ENCODE peak calls at places on chromosomes 13 and 19, in eight cellular contexts. One of them, this sample, is unnamed.

GRCh38 chr19:48348039-48348438 is 15.7 kb downstream of the TMEM143 start:
- DNase-seq in breast epithelium: no peak
- DNase-seq in lung: no peak
- DNase-seq in ascending aorta: no peak
- DNase-seq in heart left ventricle: no peak
- DNase-seq in pancreas: no peak
- DNase-seq in Peyer's patch: no peak
- DNase-seq in left ventricle myocardium inferior: no peak
- DNase-seq in this sample: no peak

GRCh38 chr19:28971011-28971410 is 241.9 kb downstream of the UQCRFS1 start:
- DNase-seq in breast epithelium: no peak
- DNase-seq in lung: no peak
- DNase-seq in ascending aorta: no peak
- DNase-seq in heart left ventricle: no peak
- DNase-seq in pancreas: no peak
- DNase-seq in Peyer's patch: no peak
- DNase-seq in left ventricle myocardium inferior: no peak
- DNase-seq in this sample: no peak

GRCh38 chr19:11418518-11419506 is at the start of gene RGL3:
- DNase-seq in breast epithelium: no peak
- DNase-seq in lung: peak; percentile 44
- DNase-seq in ascending aorta: no peak
- DNase-seq in heart left ventricle: peak; percentile 81
- DNase-seq in pancreas: peak; percentile 73
- DNase-seq in Peyer's patch: no peak
- DNase-seq in left ventricle myocardium inferior: peak; percentile 67
- DNase-seq in this sample: no peak

GRCh38 chr19:39765091-39766076 is 13.3 kb upstream of the LEUTX start:
- DNase-seq in breast epithelium: no peak
- DNase-seq in lung: peak; percentile 41
- DNase-seq in ascending aorta: no peak
- DNase-seq in heart left ventricle: no peak
- DNase-seq in pancreas: peak; percentile 28
- DNase-seq in Peyer's patch: no peak
- DNase-seq in left ventricle myocardium inferior: no peak
- DNase-seq in this sample: no peak

GRCh38 chr19:55146648-55147218 is 2.3 kb downstream of the TNNT1 start:
- DNase-seq in breast epithelium: no peak
- DNase-seq in lung: no peak
- DNase-seq in ascending aorta: no peak
- DNase-seq in heart left ventricle: peak; percentile 60
- DNase-seq in pancreas: no peak
- DNase-seq in Peyer's patch: no peak
- DNase-seq in left ventricle myocardium inferior: no peak
- DNase-seq in this sample: no peak

GRCh38 chr13:108195146-108195545 is 20.2 kb downstream of the LIG4 start:
- DNase-seq in breast epithelium: no peak
- DNase-seq in lung: no peak
- DNase-seq in ascending aorta: no peak
- DNase-seq in heart left ventricle: no peak
- DNase-seq in pancreas: no peak
- DNase-seq in Peyer's patch: no peak
- DNase-seq in left ventricle myocardium inferior: no peak
- DNase-seq in this sample: no peak

GRCh38 chr13:51697181-51697580 is 106.8 kb downstream of the DHRS12 start:
- DNase-seq in breast epithelium: no peak
- DNase-seq in lung: no peak
- DNase-seq in ascending aorta: no peak
- DNase-seq in heart left ventricle: no peak
- DNase-seq in pancreas: no peak
- DNase-seq in Peyer's patch: no peak
- DNase-seq in left ventricle myocardium inferior: no peak
- DNase-seq in this sample: no peak

GRCh38 chr19:10552596-10553053 is 8.9 kb downstream of the ATG4D start:
- DNase-seq in breast epithelium: no peak
- DNase-seq in lung: no peak
- DNase-seq in ascending aorta: no peak
- DNase-seq in heart left ventricle: no peak
- DNase-seq in pancreas: no peak
- DNase-seq in Peyer's patch: peak; percentile 77
- DNase-seq in left ventricle myocardium inferior: no peak
- DNase-seq in this sample: no peak

DNA sequence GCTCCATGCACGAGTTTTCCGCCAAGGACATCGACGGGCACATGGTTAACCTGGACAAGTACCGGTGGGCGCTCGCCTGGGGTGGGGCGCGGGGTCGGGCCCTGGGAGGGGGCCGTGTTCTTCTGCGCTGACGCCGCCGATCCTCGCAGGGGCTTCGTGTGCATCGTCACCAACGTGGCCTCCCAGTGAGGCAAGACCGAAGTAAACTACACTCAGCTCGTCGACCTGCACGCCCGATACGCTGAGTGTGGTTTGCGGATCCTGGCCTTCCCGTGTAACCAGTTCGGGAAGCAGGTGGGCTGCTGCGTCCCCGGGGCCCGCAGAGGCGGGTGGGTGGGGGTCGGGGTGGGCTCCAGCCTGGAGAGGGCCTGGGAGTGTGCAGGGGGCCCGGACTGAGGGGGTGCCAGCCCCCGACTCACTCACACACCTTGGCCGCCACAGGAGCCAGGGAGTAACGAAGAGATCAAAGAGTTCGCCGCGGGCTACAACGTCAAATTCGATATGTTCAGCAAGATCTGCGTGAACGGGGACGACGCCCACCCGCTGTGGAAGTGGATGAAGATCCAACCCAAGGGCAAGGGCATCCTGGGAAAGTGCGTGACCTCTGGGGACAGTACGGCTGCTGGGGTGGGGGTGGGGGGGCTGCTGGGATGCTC is 1.6 kb downstream of the GPX4 start:
- DNase-seq in breast epithelium: no peak
- DNase-seq in lung: no peak
- DNase-seq in ascending aorta: no peak
- DNase-seq in heart left ventricle: no peak
- DNase-seq in pancreas: peak; percentile 62
- DNase-seq in Peyer's patch: no peak
- DNase-seq in left ventricle myocardium inferior: no peak
- DNase-seq in this sample: no peak
- H3K4me3 ChIP-seq in breast epithelium: peak overlapping the region; percentile 88
- H3K4me3 ChIP-seq in lung: peak overlapping the region; percentile 82
- H3K4me3 ChIP-seq in ascending aorta: peak overlapping the region; percentile 93
- H3K4me3 ChIP-seq in heart left ventricle: peak overlapping the region; percentile 90
- H3K4me3 ChIP-seq in pancreas: peak overlapping the region; percentile 81
- H3K4me3 ChIP-seq in Peyer's patch: peak overlapping the region; percentile 97
- H3K4me3 ChIP-seq in left ventricle myocardium inferior: peak overlapping the region; percentile 95
- H3K4me3 ChIP-seq in this sample: peak overlapping the region; percentile 57

DNA sequence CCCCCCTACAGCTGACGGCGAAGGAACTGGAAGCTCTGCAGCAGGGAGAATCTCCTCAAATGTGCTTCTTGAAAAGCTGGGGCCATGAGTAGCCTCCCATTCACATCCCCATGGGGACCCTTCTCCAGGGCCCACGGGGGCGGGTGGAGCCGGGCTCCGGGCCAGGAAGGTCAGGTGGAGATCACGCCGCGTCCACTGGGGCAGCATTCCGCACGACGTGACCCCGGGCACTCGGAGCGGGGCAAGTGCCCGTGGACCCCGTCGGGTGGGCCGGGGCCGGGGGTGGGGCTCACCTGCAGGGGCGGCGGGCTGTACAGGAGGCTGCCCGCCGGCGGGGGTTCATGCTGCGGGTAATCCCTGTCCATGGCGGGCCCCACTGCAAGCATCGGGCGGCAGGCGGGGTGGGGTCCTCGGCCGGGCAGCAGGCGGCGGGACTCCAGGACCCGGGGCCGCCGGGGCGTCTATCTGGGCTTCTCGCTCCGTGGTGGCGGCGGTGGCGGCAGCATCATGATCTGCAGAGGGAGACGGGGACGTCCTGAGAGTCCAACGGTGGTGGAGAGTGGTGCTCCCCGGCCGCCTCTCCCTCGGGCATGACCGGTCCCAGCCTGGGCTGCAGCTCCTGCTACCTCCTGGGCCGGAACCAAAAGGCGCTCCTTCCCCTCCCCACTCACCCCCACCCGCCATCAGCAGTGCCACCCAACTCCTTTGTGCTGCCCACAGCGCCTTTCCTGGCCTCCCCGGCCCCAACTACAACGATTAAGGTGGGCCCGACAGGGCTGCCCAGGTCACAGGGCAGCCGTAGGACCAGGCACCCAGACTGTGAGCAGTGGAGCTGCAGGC is 20.0 kb downstream of the SBNO2 start:
- DNase-seq in breast epithelium: no peak
- DNase-seq in lung: no peak
- DNase-seq in ascending aorta: no peak
- DNase-seq in heart left ventricle: no peak
- DNase-seq in pancreas: peak; percentile 35
- DNase-seq in Peyer's patch: no peak
- DNase-seq in left ventricle myocardium inferior: no peak
- DNase-seq in this sample: no peak
- H3K4me1 ChIP-seq in breast epithelium: peaks cover 30% of the 10 kb centered on the region
- H3K4me1 ChIP-seq in lung: no peaks in the 10 kb centered on the region
- H3K4me1 ChIP-seq in ascending aorta: peaks cover 42% of the 10 kb centered on the region
- H3K4me1 ChIP-seq in heart left ventricle: peaks cover 53% of the 10 kb centered on the region
- H3K4me1 ChIP-seq in pancreas: no peaks in the 10 kb centered on the region
- H3K4me1 ChIP-seq in Peyer's patch: no peaks in the 10 kb centered on the region
- H3K4me1 ChIP-seq in left ventricle myocardium inferior: peaks cover 69% of the 10 kb centered on the region
- H3K4me1 ChIP-seq in this sample: peaks cover 70% of the 10 kb centered on the region

GRCh38 chr19:30690935-30691505 is 318.8 kb downstream of the ZNF536 start:
- DNase-seq in breast epithelium: no peak
- DNase-seq in lung: no peak
- DNase-seq in ascending aorta: no peak
- DNase-seq in heart left ventricle: no peak
- DNase-seq in pancreas: no peak
- DNase-seq in Peyer's patch: no peak
- DNase-seq in left ventricle myocardium inferior: no peak
- DNase-seq in this sample: no peak

GRCh38 chr19:30694156-30694555 is 322.0 kb downstream of the ZNF536 start:
- DNase-seq in breast epithelium: no peak
- DNase-seq in lung: no peak
- DNase-seq in ascending aorta: no peak
- DNase-seq in heart left ventricle: no peak
- DNase-seq in pancreas: no peak
- DNase-seq in Peyer's patch: no peak
- DNase-seq in left ventricle myocardium inferior: no peak
- DNase-seq in this sample: no peak

GRCh38 chr19:30693179-30693578 is 321.0 kb downstream of the ZNF536 start:
- DNase-seq in breast epithelium: no peak
- DNase-seq in lung: no peak
- DNase-seq in ascending aorta: no peak
- DNase-seq in heart left ventricle: no peak
- DNase-seq in pancreas: no peak
- DNase-seq in Peyer's patch: no peak
- DNase-seq in left ventricle myocardium inferior: no peak
- DNase-seq in this sample: no peak

GRCh38 chr19:30691767-30692516 is 319.8 kb downstream of the ZNF536 start:
- DNase-seq in breast epithelium: no peak
- DNase-seq in lung: no peak
- DNase-seq in ascending aorta: no peak
- DNase-seq in heart left ventricle: no peak
- DNase-seq in pancreas: no peak
- DNase-seq in Peyer's patch: no peak
- DNase-seq in left ventricle myocardium inferior: no peak
- DNase-seq in this sample: no peak

DNA sequence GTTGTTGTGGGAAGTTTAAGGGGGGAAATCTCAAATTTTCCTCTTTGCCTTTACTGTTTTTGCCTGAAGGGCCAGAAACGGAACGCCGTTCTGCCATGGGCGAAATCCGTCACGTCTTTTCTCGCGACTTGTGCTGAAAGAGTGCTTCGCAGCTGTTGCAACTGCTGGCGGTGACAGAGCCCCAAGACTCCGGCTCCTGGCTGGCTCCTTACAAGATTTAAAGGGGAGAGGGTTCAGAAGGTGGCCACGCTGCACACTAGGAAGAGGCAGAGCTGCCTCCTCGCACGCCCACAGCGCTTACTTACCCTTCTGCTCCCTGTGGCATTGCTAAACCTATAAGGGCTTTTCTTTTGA is 320.3 kb downstream of the ZNF536 start:
- DNase-seq in breast epithelium: no peak
- DNase-seq in lung: no peak
- DNase-seq in ascending aorta: no peak
- DNase-seq in heart left ventricle: no peak
- DNase-seq in pancreas: no peak
- DNase-seq in Peyer's patch: no peak
- DNase-seq in left ventricle myocardium inferior: no peak
- DNase-seq in this sample: no peak
- H3K4me3 ChIP-seq in breast epithelium: peak overlapping the region; percentile 61
- H3K4me3 ChIP-seq in lung: no peak overlapping the region
- H3K4me3 ChIP-seq in ascending aorta: peak overlapping the region; percentile 14
- H3K4me3 ChIP-seq in heart left ventricle: peak overlapping the region; percentile 24
- H3K4me3 ChIP-seq in pancreas: peak overlapping the region; percentile 30
- H3K4me3 ChIP-seq in Peyer's patch: no peak overlapping the region
- H3K4me3 ChIP-seq in left ventricle myocardium inferior: peak overlapping the region; percentile 58
- H3K4me3 ChIP-seq in this sample: peak overlapping the region; percentile 30

GRCh38 chr13:30413842-30414241 is 8.5 kb upstream of the UBE2L5 start:
- DNase-seq in breast epithelium: no peak
- DNase-seq in lung: no peak
- DNase-seq in ascending aorta: no peak
- DNase-seq in heart left ventricle: no peak
- DNase-seq in pancreas: no peak
- DNase-seq in Peyer's patch: no peak
- DNase-seq in left ventricle myocardium inferior: no peak
- DNase-seq in this sample: no peak

GRCh38 chr13:30418075-30418715 is 4.1 kb upstream of the UBE2L5 start:
- DNase-seq in breast epithelium: no peak
- DNase-seq in lung: no peak
- DNase-seq in ascending aorta: no peak
- DNase-seq in heart left ventricle: no peak
- DNase-seq in pancreas: no peak
- DNase-seq in Peyer's patch: no peak
- DNase-seq in left ventricle myocardium inferior: no peak
- DNase-seq in this sample: no peak

GRCh38 chr13:30418886-30419459 is 3.3 kb upstream of the UBE2L5 start:
- DNase-seq in breast epithelium: no peak
- DNase-seq in lung: no peak
- DNase-seq in ascending aorta: no peak
- DNase-seq in heart left ventricle: no peak
- DNase-seq in pancreas: no peak
- DNase-seq in Peyer's patch: no peak
- DNase-seq in left ventricle myocardium inferior: no peak
- DNase-seq in this sample: no peak

GRCh38 chr13:30415430-30416030 is 6.8 kb upstream of the UBE2L5 start:
- DNase-seq in breast epithelium: no peak
- DNase-seq in lung: no peak
- DNase-seq in ascending aorta: no peak
- DNase-seq in heart left ventricle: no peak
- DNase-seq in pancreas: no peak
- DNase-seq in Peyer's patch: no peak
- DNase-seq in left ventricle myocardium inferior: no peak
- DNase-seq in this sample: no peak

GRCh38 chr13:30416471-30416870 is 5.8 kb upstream of the UBE2L5 start:
- DNase-seq in breast epithelium: no peak
- DNase-seq in lung: no peak
- DNase-seq in ascending aorta: no peak
- DNase-seq in heart left ventricle: no peak
- DNase-seq in pancreas: no peak
- DNase-seq in Peyer's patch: no peak
- DNase-seq in left ventricle myocardium inferior: no peak
- DNase-seq in this sample: no peak
- H3K4me1 ChIP-seq in breast epithelium: no peaks in the 10 kb centered on the region
- H3K4me1 ChIP-seq in lung: no peaks in the 10 kb centered on the region
- H3K4me1 ChIP-seq in ascending aorta: peaks cover 9% of the 10 kb centered on the region
- H3K4me1 ChIP-seq in heart left ventricle: peaks cover 8% of the 10 kb centered on the region
- H3K4me1 ChIP-seq in pancreas: peaks cover 4% of the 10 kb centered on the region
- H3K4me1 ChIP-seq in Peyer's patch: no peaks in the 10 kb centered on the region
- H3K4me1 ChIP-seq in left ventricle myocardium inferior: peaks cover 9% of the 10 kb centered on the region
- H3K4me1 ChIP-seq in this sample: peaks cover 8% of the 10 kb centered on the region